ENCODE peak calls at places on chromosomes 6 and 20, in five cellular contexts. One of them, this sample, is unnamed.

GRCh38 chr6:38182426-38182825 is 362.9 kb downstream of the ZFAND3 start:
- DNase-seq in adipocyte: no peak
- DNase-seq in HS-5: no peak
- DNase-seq in RWPE1: no peak
- DNase-seq in fibroblast of mammary gland: no peak
- DNase-seq in this sample: no peak

GRCh38 chr6:137487181-137487910 is 6.8 kb downstream of the OLIG3 start:
- DNase-seq in HS-5: no peak
- DNase-seq in fibroblast of mammary gland: no peak
- DNase-seq in RWPE1: no peak
- DNase-seq in adipocyte: no peak
- DNase-seq in this sample: no peak

GRCh38 chr20:48904566-48905321 is 16.8 kb upstream of the ARFGEF2 start:
- DNase-seq in RWPE1: peak
- DNase-seq in fibroblast of mammary gland: peak
- DNase-seq in HS-5: peak
- DNase-seq in adipocyte: peak
- DNase-seq in this sample: no peak

GRCh38 chr6:133173276-133173675 is 67.9 kb upstream of the EYA4 start:
- DNase-seq in adipocyte: no peak
- DNase-seq in fibroblast of mammary gland: no peak
- DNase-seq in HS-5: no peak
- DNase-seq in RWPE1: no peak
- DNase-seq in this sample: no peak

GRCh38 chr6:125749112-125749863 is at the start of gene HEY2:
- DNase-seq in adipocyte: peak
- DNase-seq in RWPE1: peak
- DNase-seq in fibroblast of mammary gland: peak
- DNase-seq in HS-5: peak
- DNase-seq in this sample: peak

GRCh38 chr6:154127638-154128037 is 88.6 kb downstream of the OPRM1 start:
- DNase-seq in RWPE1: no peak
- DNase-seq in adipocyte: no peak
- DNase-seq in fibroblast of mammary gland: no peak
- DNase-seq in HS-5: no peak
- DNase-seq in this sample: no peak

GRCh38 chr6:96391776-96392175 is 129.8 kb upstream of the UFL1 start:
- DNase-seq in fibroblast of mammary gland: no peak
- DNase-seq in adipocyte: no peak
- DNase-seq in HS-5: no peak
- DNase-seq in RWPE1: no peak
- DNase-seq in this sample: no peak

GRCh38 chr20:62744761-62745160 is 36.1 kb downstream of the NTSR1 start:
- DNase-seq in HS-5: no peak
- DNase-seq in RWPE1: no peak
- DNase-seq in adipocyte: no peak
- DNase-seq in fibroblast of mammary gland: no peak
- DNase-seq in this sample: no peak

GRCh38 chr6:3797231-3798200 is 46.0 kb upstream of the PXDC1 start:
- DNase-seq in HS-5: peak
- DNase-seq in adipocyte: peak
- DNase-seq in RWPE1: peak
- DNase-seq in fibroblast of mammary gland: peak
- DNase-seq in this sample: no peak

GRCh38 chr20:48794360-48794759 is 33.4 kb downstream of the PREX1 start:
- DNase-seq in adipocyte: no peak
- DNase-seq in RWPE1: no peak
- DNase-seq in HS-5: no peak
- DNase-seq in fibroblast of mammary gland: no peak
- DNase-seq in this sample: no peak

GRCh38 chr6:110549277-110549676 is 72.9 kb upstream of the SLC22A16 start:
- DNase-seq in adipocyte: no peak
- DNase-seq in HS-5: no peak
- DNase-seq in RWPE1: no peak
- DNase-seq in fibroblast of mammary gland: no peak
- DNase-seq in this sample: no peak

GRCh38 chr6:53161481-53162009 is 12.9 kb upstream of the GCM1 start:
- DNase-seq in adipocyte: peak
- DNase-seq in HS-5: no peak
- DNase-seq in RWPE1: no peak
- DNase-seq in fibroblast of mammary gland: no peak
- DNase-seq in this sample: no peak

This sample was measured in type B pancreatic cell.